ENCODE peak calls at places on chromosomes 4 and X, in seven cellular contexts. H, O, K, D, P, U and S are unnamed samples.

GRCh38 chr4:1806596-1807257 is 13.6 kb downstream of the FGFR3 start:
- DNase-seq in K (no peak), H (no peak), P (no peak), D (no peak), O (no peak), U (no peak), S (no peak)

GRCh38 chrX:135543924-135544323 is 23.5 kb downstream of the INTS6L start:
- DNase-seq in D (no peak), H (peak; percentile 30), O (no peak), K (no peak), U (peak; percentile 4), P (no peak), S (no peak)

GRCh38 chr4:94576163-94576562 is 124.4 kb downstream of the PDLIM5 start:
- DNase-seq in O (no peak), U (no peak), D (no peak), H (no peak), K (no peak), P (no peak), S (no peak)

GRCh38 chr4:69497081-69497480 is 1.4 kb upstream of the UGT2B4 start:
- DNase-seq in U (no peak), P (no peak), D (no peak), O (no peak), H (no peak), K (peak; percentile 86), S (no peak)

GRCh38 chrX:71941145-71941544 is 30.5 kb downstream of the NHSL2 start:
- DNase-seq in H (no peak), K (no peak), P (no peak), D (no peak), O (no peak), U (no peak), S (no peak)

GRCh38 chrX:22300130-22300529 is 27.4 kb downstream of the CBLL2 start:
- DNase-seq in D (peak; percentile 16), U (no peak), H (no peak), P (peak; percentile 64), K (peak; percentile 75), O (peak; percentile 74), S (no peak)

GRCh38 chr4:61500883-61501282 is 300.8 kb downstream of the ADGRL3 start:
- DNase-seq in U (no peak), P (no peak), K (peak; percentile 67), H (no peak), D (no peak), O (no peak), S (no peak)

GRCh38 chr4:120291541-120291940 is 224.9 kb upstream of the MAD2L1 start:
- DNase-seq in H (no peak), P (no peak), K (no peak), U (no peak), D (no peak), O (no peak), S (no peak)

GRCh38 chr4:54723786-54724185 is 66.0 kb downstream of the KIT start:
- DNase-seq in U (no peak), K (no peak), O (no peak), H (no peak), P (no peak), D (no peak), S (no peak)

GRCh38 chr4:73418677-73419076 is 14.6 kb downstream of the ALB start:
- DNase-seq in U (no peak), D (no peak), H (no peak), P (no peak), K (no peak), O (no peak), S (no peak)

GRCh38 chr4:184416913-184417734 is 57.2 kb downstream of the IRF2 start:
- DNase-seq in H (peak; percentile 39), O (no peak), D (no peak), P (no peak), U (no peak), K (no peak), S (no peak)

GRCh38 chrX:105821471-105822081 is 763 bp upstream of the NRK start:
- DNase-seq in H (peak; percentile 8), P (peak; percentile 39), D (no peak), O (no peak), U (no peak), K (peak; percentile 62), S (no peak)

GRCh38 chrX:120087289-120088017 is 10.0 kb upstream of the RHOXF2B start:
- DNase-seq in U (no peak), P (no peak), H (no peak), D (no peak), K (no peak), O (no peak), S (no peak)

GRCh38 chr4:94570558-94570957 is 118.8 kb downstream of the PDLIM5 start:
- DNase-seq in H (no peak), P (no peak), K (no peak), O (no peak), D (no peak), U (no peak), S (no peak)

GRCh38 chr4:42512226-42512625 is 114.9 kb downstream of the SHISA3 start:
- DNase-seq in K (no peak), O (no peak), D (no peak), H (no peak), U (no peak), P (no peak), S (no peak)

GRCh38 chrX:38055170-38055847 is 49.0 kb downstream of the SYTL5 start:
- DNase-seq in O (peak; percentile 62), P (no peak), D (no peak), H (no peak), K (peak; percentile 73), U (no peak), S (no peak)

GRCh38 chr4:171896426-171896825 is 83.2 kb downstream of the GALNTL6 start:
- DNase-seq in U (no peak), D (no peak), P (no peak), H (no peak), O (no peak), K (no peak), S (no peak)

GRCh38 chr4:85028910-85029309 is 62.4 kb upstream of the WDFY3 start:
- DNase-seq in H (no peak), D (no peak), K (no peak), O (peak; percentile 17), U (no peak), P (no peak), S (no peak)

GRCh38 chrX:13734278-13735172 is at the start of the genes OFD1 and TRAPPC2:
- DNase-seq in O (peak; percentile 94), D (peak; percentile 89), P (peak; percentile 94), K (peak; percentile 96), H (peak; percentile 97), U (peak; percentile 84), S (peak; percentile 68)
- TF ChIP-seq CTCF in O (no peak), D (no peak), P (no peak), K (no peak), H (peak; percentile 16), U (no peak), S (peak; percentile 11)

GRCh38 chr4:14446311-14446710 is 556.0 kb upstream of the CPEB2 start:
- DNase-seq in D (no peak), P (no peak), H (no peak), O (no peak), K (peak; percentile 60), U (no peak), S (no peak)
- TF ChIP-seq CTCF in D (no peak), P (no peak), H (no peak), O (no peak), K (no peak), U (no peak), S (no peak)

DNA sequence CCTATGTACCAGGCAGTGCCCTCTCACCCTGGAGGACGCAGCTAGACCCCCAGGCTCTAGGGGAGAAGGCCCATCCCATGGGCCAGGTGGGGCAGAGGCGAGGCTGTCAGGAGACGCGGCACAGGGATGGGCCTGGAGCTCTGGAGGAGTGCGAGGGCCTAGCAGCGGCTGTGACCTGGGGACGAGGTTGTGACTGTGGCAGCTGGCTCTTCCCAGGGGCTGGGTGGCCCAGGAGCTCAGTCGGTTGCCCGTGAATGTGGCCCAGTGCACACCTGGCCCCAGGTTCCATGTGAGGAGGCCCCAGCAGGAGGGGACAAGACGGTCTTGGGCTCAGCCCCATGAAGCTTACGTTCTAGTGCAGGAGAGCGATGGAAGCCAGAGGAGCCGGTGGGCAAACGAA is 31.0 kb upstream of the ADRA2C start:
- DNase-seq in O (no peak), H (no peak), P (no peak), K (no peak), D (no peak), U (no peak), S (no peak)
- TF ChIP-seq CTCF in O (no peak), H (no peak), P (no peak), K (no peak), D (no peak), U (no peak), S (no peak)

GRCh38 chr4:65007841-65008439 is 598.7 kb upstream of the TECRL start:
- DNase-seq in K (peak; percentile 86), D (no peak), H (no peak), P (no peak), U (peak; percentile 40), O (peak; percentile 6), S (peak; percentile 22)
- TF ChIP-seq CTCF in K (peak; percentile 91), D (peak; percentile 30), H (peak; percentile 43), P (no peak), U (peak; percentile 89), O (peak; percentile 40), S (peak; percentile 85)